ENCODE peak calls at places on chromosomes 12 and 14, in four cellular contexts. One of them, this sample, is unnamed.
A peak's percentile ranks its signal among the peaks of the same experiment; 100 is the strongest.

GRCh38 chr14:35068238-35069012 is 22.4 kb downstream of the FAM177A1 start:
- DNase-seq in A549: no peak
- DNase-seq in GM12878: no peak
- DNase-seq in SK-N-SH: no peak
- DNase-seq in this sample: no peak

GRCh38 chr12:5694759-5695409 is 250.2 kb downstream of the ANO2 start:
- DNase-seq in A549: no peak
- DNase-seq in SK-N-SH: no peak
- DNase-seq in GM12878: no peak
- DNase-seq in this sample: no peak

GRCh38 chr14:53316504-53316903 is 163.4 kb upstream of the DDHD1 start:
- DNase-seq in SK-N-SH: no peak
- DNase-seq in GM12878: no peak
- DNase-seq in A549: no peak
- DNase-seq in this sample: no peak

GRCh38 chr12:98812225-98812624 is 167.1 kb downstream of the APAF1 start:
- DNase-seq in A549: no peak
- DNase-seq in SK-N-SH: no peak
- DNase-seq in GM12878: no peak
- DNase-seq in this sample: no peak

GRCh38 chr14:81170829-81171195 is 49.9 kb downstream of the GTF2A1 start:
- DNase-seq in GM12878: no peak
- DNase-seq in A549: no peak
- DNase-seq in SK-N-SH: no peak
- DNase-seq in this sample: no peak

GRCh38 chr14:57209561-57209960 is 59.1 kb downstream of the EXOC5 start:
- DNase-seq in A549: no peak
- DNase-seq in SK-N-SH: no peak
- DNase-seq in GM12878: no peak
- DNase-seq in this sample: no peak

GRCh38 chr14:68796418-68797101 is 3.7 kb upstream of the ZFP36L1 start:
- DNase-seq in GM12878: no peak
- DNase-seq in A549: no peak
- DNase-seq in SK-N-SH: no peak
- DNase-seq in this sample: no peak

GRCh38 chr14:80764921-80765507 is 176.5 kb downstream of the CEP128 start:
- DNase-seq in GM12878: no peak
- DNase-seq in SK-N-SH: no peak
- DNase-seq in A549: no peak
- DNase-seq in this sample: no peak

GRCh38 chr14:56122306-56122705 is 4.1 kb downstream of the PELI2 start:
- DNase-seq in SK-N-SH: no peak
- DNase-seq in GM12878: no peak
- DNase-seq in A549: no peak
- DNase-seq in this sample: no peak

GRCh38 chr14:27881646-27882045 is 884.9 kb upstream of the FOXG1 start:
- DNase-seq in SK-N-SH: no peak
- DNase-seq in A549: no peak
- DNase-seq in GM12878: no peak
- DNase-seq in this sample: no peak

GRCh38 chr12:108896331-108896730 is 16.4 kb downstream of the DAO start:
- DNase-seq in GM12878: no peak
- DNase-seq in SK-N-SH: no peak
- DNase-seq in A549: no peak
- DNase-seq in this sample: no peak

GRCh38 chr14:61183486-61183885 is 97.7 kb downstream of the TMEM30B start:
- DNase-seq in SK-N-SH: no peak
- DNase-seq in A549: no peak
- DNase-seq in GM12878: no peak
- DNase-seq in this sample: no peak

GRCh38 chr12:1828863-1829262 is 8.5 kb downstream of the LRTM2 start:
- DNase-seq in GM12878: no peak
- DNase-seq in SK-N-SH: no peak
- DNase-seq in A549: no peak
- DNase-seq in this sample: no peak

GRCh38 chr12:106133136-106134087 is 5.3 kb downstream of the NUAK1 start:
- DNase-seq in GM12878: no peak
- DNase-seq in A549: peak; percentile 48
- DNase-seq in SK-N-SH: no peak
- DNase-seq in this sample: no peak

GRCh38 chr14:86462193-86462592 is 932.2 kb downstream of the FLRT2 start:
- DNase-seq in GM12878: no peak
- DNase-seq in A549: no peak
- DNase-seq in SK-N-SH: no peak
- DNase-seq in this sample: peak; percentile 40

GRCh38 chr12:120229583-120230325 is 28.8 kb upstream of the RPLP0 start:
- DNase-seq in A549: no peak
- DNase-seq in SK-N-SH: peak; percentile 79
- DNase-seq in GM12878: no peak
- DNase-seq in this sample: no peak

GRCh38 chr14:70803321-70804110 is 5.8 kb downstream of the MAP3K9 start:
- DNase-seq in SK-N-SH: no peak
- DNase-seq in GM12878: peak; percentile 66
- DNase-seq in A549: no peak
- DNase-seq in this sample: no peak

GRCh38 chr12:119446459-119446858 is 111.9 kb downstream of the CCDC60 start:
- DNase-seq in SK-N-SH: no peak
- DNase-seq in A549: no peak
- DNase-seq in GM12878: no peak
- DNase-seq in this sample: no peak

GRCh38 chr12:121061831-121062230 is 22.8 kb upstream of the OASL start:
- DNase-seq in SK-N-SH: peak; percentile 51
- DNase-seq in A549: no peak
- DNase-seq in GM12878: no peak
- DNase-seq in this sample: peak; percentile 18

GRCh38 chr14:72810201-72810600 is 83.7 kb downstream of the DPF3 start:
- DNase-seq in A549: no peak
- DNase-seq in GM12878: no peak
- DNase-seq in SK-N-SH: no peak
- DNase-seq in this sample: no peak

GRCh38 chr14:51776102-51776894 is 84.1 kb upstream of the GNG2 start:
- DNase-seq in A549: peak; percentile 75
- DNase-seq in SK-N-SH: peak; percentile 87
- DNase-seq in GM12878: no peak
- DNase-seq in this sample: peak; percentile 52

GRCh38 chr12:24113701-24114100 is 164.2 kb upstream of the SOX5 start:
- DNase-seq in SK-N-SH: no peak
- DNase-seq in A549: no peak
- DNase-seq in GM12878: no peak
- DNase-seq in this sample: no peak

GRCh38 chr12:10310926-10311705 is 3.4 kb downstream of the KLRD1 start:
- DNase-seq in A549: no peak
- DNase-seq in GM12878: no peak
- DNase-seq in SK-N-SH: no peak
- DNase-seq in this sample: no peak

GRCh38 chr12:93569656-93570551 is 2.6 kb upstream of the SOCS2 start:
- DNase-seq in SK-N-SH: peak; percentile 90
- DNase-seq in A549: peak; percentile 96
- DNase-seq in GM12878: no peak
- DNase-seq in this sample: peak; percentile 80

GRCh38 chr12:43238281-43238680 is 313.7 kb downstream of the ADAMTS20 start:
- DNase-seq in A549: no peak
- DNase-seq in GM12878: no peak
- DNase-seq in SK-N-SH: no peak
- DNase-seq in this sample: no peak

GRCh38 chr12:7206691-7207090 is 17.2 kb downstream of the PEX5 start:
- DNase-seq in SK-N-SH: no peak
- DNase-seq in GM12878: no peak
- DNase-seq in A549: no peak
- DNase-seq in this sample: no peak

GRCh38 chr12:112607427-112607826 is 184.1 kb upstream of the RPH3A start:
- DNase-seq in A549: no peak
- DNase-seq in SK-N-SH: no peak
- DNase-seq in GM12878: no peak
- DNase-seq in this sample: no peak

GRCh38 chr12:112606611-112607366 is 184.8 kb upstream of the RPH3A start:
- DNase-seq in SK-N-SH: no peak
- DNase-seq in A549: no peak
- DNase-seq in GM12878: no peak
- DNase-seq in this sample: no peak

GRCh38 chr12:112599871-112600270 is 181.1 kb downstream of the PTPN11 start:
- DNase-seq in GM12878: no peak
- DNase-seq in SK-N-SH: no peak
- DNase-seq in A549: no peak
- DNase-seq in this sample: peak; percentile 90

DNA sequence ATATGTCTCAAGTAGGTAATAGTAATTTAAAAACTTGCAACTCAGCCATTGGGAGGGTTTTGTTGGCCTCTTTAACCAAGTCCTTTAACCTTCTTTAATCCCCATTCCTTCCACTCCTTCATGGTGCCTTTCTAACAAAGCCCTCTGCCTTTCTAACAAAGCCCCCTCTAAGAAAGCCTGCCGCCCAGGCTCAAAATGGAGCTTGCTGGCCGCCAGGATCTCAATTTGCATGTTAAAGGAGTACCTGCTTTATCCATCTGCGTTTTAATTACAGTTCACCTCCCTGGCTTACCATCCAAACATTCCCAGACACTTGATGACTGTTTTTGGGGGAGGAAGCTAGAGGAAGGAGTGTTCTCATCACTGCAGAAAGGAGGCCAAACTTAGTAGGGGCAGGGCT is 183.4 kb downstream of the PTPN11 start:
- DNase-seq in SK-N-SH: no peak
- DNase-seq in GM12878: no peak
- DNase-seq in A549: no peak
- DNase-seq in this sample: no peak
- TF ChIP-seq PBX3 in SK-N-SH: no peak
- TF ChIP-seq PBX3 in GM12878: no peak
- TF ChIP-seq PBX3 in A549: no peak
- TF ChIP-seq PBX3 in this sample: no peak

GRCh38 chr12:14216405-14217294 is 148.8 kb upstream of the ATF7IP start:
- DNase-seq in GM12878: no peak
- DNase-seq in A549: no peak
- DNase-seq in SK-N-SH: no peak
- DNase-seq in this sample: no peak
- TF ChIP-seq PBX3 in GM12878: no peak
- TF ChIP-seq PBX3 in A549: no peak
- TF ChIP-seq PBX3 in SK-N-SH: no peak
- TF ChIP-seq PBX3 in this sample: no peak

DNA sequence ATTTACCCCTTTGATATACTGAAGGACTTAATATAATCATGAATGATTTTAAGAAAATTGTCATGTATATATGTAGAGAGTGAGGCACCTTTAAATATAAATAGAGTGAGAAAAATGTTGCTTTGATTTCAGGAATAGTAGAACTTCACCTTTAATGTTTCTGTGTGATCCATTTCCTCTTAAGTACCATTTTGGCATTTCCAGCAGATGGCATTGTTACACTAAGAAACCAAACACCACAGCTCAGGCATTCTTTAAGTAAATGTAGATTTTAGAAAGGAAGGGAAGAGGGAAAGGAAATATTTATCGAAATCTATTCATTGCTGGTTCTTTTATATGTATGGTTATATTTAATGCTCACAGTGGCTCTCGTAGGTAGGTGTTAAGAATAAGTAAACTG is 556.7 kb upstream of the FBXO33 start:
- DNase-seq in GM12878: no peak
- DNase-seq in A549: no peak
- DNase-seq in SK-N-SH: no peak
- DNase-seq in this sample: peak; percentile 64
- TF ChIP-seq PBX3 in GM12878: no peak
- TF ChIP-seq PBX3 in A549: no peak
- TF ChIP-seq PBX3 in SK-N-SH: no peak
- TF ChIP-seq PBX3 in this sample: no peak

DNA sequence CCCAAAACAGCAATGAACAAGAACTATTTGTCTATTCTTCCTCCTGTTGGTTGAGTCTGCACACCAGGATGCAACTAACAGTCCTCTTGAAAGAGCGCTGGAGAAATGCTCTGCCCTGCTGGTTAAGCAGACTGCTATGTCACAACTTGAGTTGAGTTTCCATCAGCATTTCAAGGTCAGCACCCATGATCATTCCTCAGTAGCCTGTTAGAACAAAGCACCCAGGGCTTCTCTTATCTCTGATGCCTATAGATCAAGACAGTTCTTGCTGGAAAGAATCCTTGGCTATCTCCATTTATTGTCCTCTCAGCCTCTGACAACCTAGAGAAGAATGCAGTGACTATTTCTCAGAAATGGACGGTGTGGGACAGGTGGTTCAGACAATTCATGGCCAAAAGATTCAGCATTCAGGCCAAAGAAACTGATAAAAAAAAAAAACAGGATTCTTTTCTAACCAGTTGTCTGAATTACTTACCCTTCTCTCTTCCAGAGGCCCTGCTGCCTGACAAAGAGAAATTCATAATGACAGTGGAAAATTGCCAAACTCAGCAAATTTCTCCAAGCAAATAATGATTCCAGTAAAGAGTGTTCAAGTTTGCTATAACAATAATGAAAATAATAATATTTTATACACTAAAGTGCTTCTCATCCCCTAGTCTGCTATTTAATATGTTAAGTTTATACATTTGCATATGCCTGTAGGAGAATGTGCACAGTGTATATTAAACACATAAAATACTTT is 306.7 kb downstream of the EMP1 start:
- DNase-seq in GM12878: no peak
- DNase-seq in SK-N-SH: no peak
- DNase-seq in A549: no peak
- DNase-seq in this sample: no peak
- TF ChIP-seq PBX3 in GM12878: no peak
- TF ChIP-seq PBX3 in SK-N-SH: no peak
- TF ChIP-seq PBX3 in A549: no peak
- TF ChIP-seq PBX3 in this sample: no peak

DNA sequence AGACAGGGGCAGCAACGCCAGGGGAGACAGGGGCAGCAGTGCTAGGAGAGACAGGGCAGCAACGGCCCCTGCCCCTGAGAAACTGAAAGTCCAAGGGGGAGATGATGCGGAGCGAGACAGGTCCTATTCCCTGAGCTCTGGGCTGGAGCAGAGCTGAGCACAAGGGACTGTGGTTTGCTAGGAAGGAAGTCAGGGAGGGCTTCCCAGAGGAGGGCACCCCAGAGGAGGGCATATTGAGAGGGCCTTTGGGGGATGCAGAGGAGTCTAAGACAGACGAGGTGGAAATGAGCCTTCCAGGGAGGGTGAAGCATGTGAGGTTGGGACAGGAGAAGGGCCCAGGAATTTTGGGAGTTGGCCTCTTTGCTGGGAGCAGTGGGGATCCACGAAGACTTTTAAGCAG is 52.1 kb upstream of the BEGAIN start:
- DNase-seq in SK-N-SH: no peak
- DNase-seq in A549: no peak
- DNase-seq in GM12878: no peak
- DNase-seq in this sample: no peak
- TF ChIP-seq PBX3 in SK-N-SH: no peak
- TF ChIP-seq PBX3 in A549: no peak
- TF ChIP-seq PBX3 in GM12878: no peak
- TF ChIP-seq PBX3 in this sample: no peak

GRCh38 chr12:9066183-9066623 is 49.5 kb downstream of the A2M start:
- DNase-seq in A549: no peak
- DNase-seq in GM12878: no peak
- DNase-seq in SK-N-SH: no peak
- DNase-seq in this sample: no peak
- TF ChIP-seq PBX3 in A549: no peak
- TF ChIP-seq PBX3 in GM12878: no peak
- TF ChIP-seq PBX3 in SK-N-SH: no peak
- TF ChIP-seq PBX3 in this sample: no peak

GRCh38 chr14:85437143-85437542 is 92.8 kb upstream of the FLRT2 start:
- DNase-seq in A549: peak; percentile 41
- DNase-seq in SK-N-SH: no peak
- DNase-seq in GM12878: no peak
- DNase-seq in this sample: peak; percentile 24
- TF ChIP-seq PBX3 in A549: no peak
- TF ChIP-seq PBX3 in SK-N-SH: peak; percentile 91
- TF ChIP-seq PBX3 in GM12878: no peak
- TF ChIP-seq PBX3 in this sample: no peak

This sample was measured in HepG2.